ENCODE peak calls at places on chromosomes 5 and 9, in seven cellular contexts. F is lower leg skin, H is IMR-90, O is astrocyte of the cerebellum, R is esophagus muscularis mucosa, C is fibroblast of the aortic adventitia, Y is left lung. B is an unnamed sample.

GRCh38 chr9:130522233-130522808 is 57.1 kb upstream of the FUBP3 start:
- DNase-seq in F (no peak), H (no peak), O (no peak), R (no peak), C (no peak), Y (no peak), B (no peak)

GRCh38 chr5:16749626-16750025 is 132.8 kb upstream of the RETREG1 start:
- DNase-seq in F (no peak), H (no peak), O (no peak), R (no peak), C (no peak), Y (no peak), B (no peak)

GRCh38 chr5:134127376-134127861 is 12.9 kb downstream of the TCF7 start:
- DNase-seq in F (no peak), H (peak; percentile 58), O (peak; percentile 49), R (no peak), C (peak; percentile 41), Y (peak; percentile 60), B (peak; percentile 84)

GRCh38 chr5:83839788-83840187 is 119.1 kb upstream of the HAPLN1 start:
- DNase-seq in F (no peak), H (no peak), O (no peak), R (no peak), C (no peak), Y (no peak), B (no peak)

GRCh38 chr5:106875591-106876297 is 795.0 kb downstream of the EFNA5 start:
- DNase-seq in F (no peak), H (peak; percentile 36), O (no peak), R (no peak), C (peak; percentile 25), Y (peak; percentile 61), B (no peak)

GRCh38 chr5:14959443-14960119 is 88.0 kb upstream of the ANKH start:
- DNase-seq in F (no peak), H (no peak), O (no peak), R (no peak), C (no peak), Y (no peak), B (no peak)

GRCh38 chr5:140383300-140383699 is 18.3 kb upstream of the ANKHD1 start:
- DNase-seq in F (no peak), H (no peak), O (no peak), R (no peak), C (no peak), Y (no peak), B (no peak)

GRCh38 chr5:159040181-159040580 is 59.5 kb downstream of the EBF1 start:
- DNase-seq in F (no peak), H (no peak), O (no peak), R (no peak), C (no peak), Y (no peak), B (no peak)

GRCh38 chr9:34522971-34523797 is at the start of gene ENHO:
- DNase-seq in F (peak; percentile 80), H (peak; percentile 75), O (peak; percentile 39), R (peak; percentile 96), C (peak; percentile 74), Y (peak; percentile 97), B (peak; percentile 39)

GRCh38 chr9:97689401-97689800 is 7.7 kb downstream of the XPA start:
- DNase-seq in F (no peak), H (peak; percentile 17), O (no peak), R (no peak), C (peak; percentile 45), Y (no peak), B (no peak)

GRCh38 chr5:179731791-179732411 is 721 bp upstream of the MAML1 start:
- DNase-seq in F (peak; percentile 23), H (peak; percentile 89), O (peak; percentile 18), R (no peak), C (peak; percentile 90), Y (peak; percentile 82), B (no peak)

GRCh38 chr5:159377653-159378052 is 47.4 kb upstream of the IL12B start:
- DNase-seq in F (no peak), H (no peak), O (no peak), R (no peak), C (no peak), Y (no peak), B (no peak)

GRCh38 chr5:54643679-54644078 is 126.1 kb downstream of the SNX18 start:
- DNase-seq in F (no peak), H (peak; percentile 87), O (no peak), R (no peak), C (peak; percentile 92), Y (no peak), B (peak; percentile 44)

GRCh38 chr9:115808695-115809094 is 344.9 kb upstream of the PAPPA start:
- DNase-seq in F (no peak), H (peak; percentile 88), O (peak; percentile 26), R (no peak), C (peak; percentile 8), Y (no peak), B (no peak)

DNA sequence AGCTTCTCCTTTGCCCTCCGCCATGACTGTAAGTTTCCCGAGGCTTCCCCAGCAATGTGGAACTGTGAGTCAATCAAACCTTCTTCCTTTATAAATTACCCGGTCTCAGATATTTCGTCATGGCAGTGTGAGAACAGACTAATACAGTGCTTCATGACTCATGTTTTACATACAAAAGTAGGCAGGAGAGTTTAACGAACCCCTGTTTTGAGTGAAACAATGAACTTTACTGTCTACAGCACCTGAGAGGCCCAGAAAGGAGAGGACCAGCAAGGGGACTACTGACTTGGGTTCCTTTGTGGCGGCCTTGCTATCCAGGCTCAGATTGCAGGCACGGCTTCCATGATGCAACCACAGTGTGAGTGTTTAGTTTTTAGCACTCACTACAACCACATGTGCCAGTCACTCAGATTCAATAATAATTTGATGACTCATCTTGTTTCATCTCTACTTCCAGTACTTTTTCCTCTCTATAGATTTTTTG is 139.1 kb upstream of the CLINT1 start:
- DNase-seq in F (no peak), H (peak; percentile 26), O (no peak), R (no peak), C (no peak), Y (no peak), B (no peak)
- H3K4me3 ChIP-seq in F (no peak overlapping the region), H (no peak overlapping the region), O (no peak overlapping the region), R (no peak overlapping the region), C (no peak overlapping the region), Y (no peak overlapping the region), B (no peak overlapping the region)

GRCh38 chr9:104780796-104781395 is 17.0 kb downstream of the NIPSNAP3B start:
- DNase-seq in F (no peak), H (peak; percentile 32), O (peak; percentile 31), R (no peak), C (peak; percentile 39), Y (no peak), B (peak; percentile 0)
- TF ChIP-seq CTCF in F (no peak), H (peak; percentile 53), O (peak; percentile 40), R (no peak), C (peak; percentile 39), Y (peak; percentile 18), B (peak; percentile 46)

GRCh38 chr5:41214199-41214598 is 867 bp upstream of the C6 start:
- DNase-seq in F (no peak), H (no peak), O (no peak), R (no peak), C (no peak), Y (no peak), B (no peak)

GRCh38 chr5:41211417-41211816 is 1.9 kb downstream of the C6 start:
- DNase-seq in F (no peak), H (no peak), O (no peak), R (no peak), C (no peak), Y (no peak), B (no peak)

GRCh38 chr5:41212935-41213334 is 397 bp downstream of the C6 start:
- DNase-seq in F (no peak), H (no peak), O (no peak), R (no peak), C (no peak), Y (no peak), B (no peak)

GRCh38 chr5:41218929-41219328 is 5.6 kb upstream of the C6 start:
- DNase-seq in F (no peak), H (no peak), O (no peak), R (no peak), C (no peak), Y (no peak), B (no peak)

GRCh38 chr5:41213340-41213739 is at the start of gene C6:
- DNase-seq in F (no peak), H (no peak), O (no peak), R (no peak), C (no peak), Y (no peak), B (no peak)
- H3K4me3 ChIP-seq in F (no peak within 1 kb of the TSS), H (no peak within 1 kb of the TSS), O (no peak within 1 kb of the TSS), R (no peak within 1 kb of the TSS), C (no peak within 1 kb of the TSS), Y (no peak within 1 kb of the TSS), B (no peak within 1 kb of the TSS)

DNA sequence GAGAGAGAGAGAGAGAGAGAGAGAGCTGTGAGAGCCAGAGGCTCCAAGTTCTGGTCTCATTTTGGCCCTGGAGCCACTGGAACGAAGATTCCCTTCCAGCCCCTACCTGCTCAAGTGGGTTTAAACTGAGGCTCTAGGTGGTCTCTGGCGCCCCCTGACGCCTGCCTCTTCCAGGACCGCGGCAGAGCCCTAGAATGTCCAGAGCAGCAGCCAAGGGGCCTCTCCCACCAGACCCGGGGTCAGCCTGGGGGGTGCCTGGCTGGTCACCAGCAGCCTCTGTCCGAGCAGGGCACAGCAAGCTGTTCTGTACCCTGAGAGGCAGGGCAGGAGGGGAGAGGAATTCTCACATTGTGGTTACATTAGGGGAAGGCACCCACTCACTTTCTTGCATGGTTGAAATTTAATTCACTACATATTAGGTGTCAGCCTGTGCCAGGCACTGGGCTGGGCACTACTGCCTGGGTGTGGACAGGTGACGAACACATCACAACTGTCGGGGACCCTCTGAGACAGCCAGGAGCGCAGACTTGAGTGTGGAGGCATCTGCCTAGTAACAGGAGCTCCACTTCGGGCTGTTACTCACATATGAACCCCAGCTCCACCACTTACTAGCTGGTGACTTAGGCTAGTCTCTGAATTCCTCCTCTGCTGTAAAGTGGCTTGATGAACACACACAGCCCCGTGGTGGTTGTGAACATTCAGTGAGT is 44.5 kb downstream of the AMBP start:
- DNase-seq in F (peak; percentile 8), H (no peak), O (no peak), R (peak; percentile 89), C (peak; percentile 19), Y (no peak), B (no peak)
- TF ChIP-seq CTCF in F (no peak), H (peak; percentile 44), O (peak; percentile 67), R (peak; percentile 42), C (peak; percentile 56), Y (peak; percentile 35), B (peak; percentile 57)

GRCh38 chr5:177309351-177310191 is 2.1 kb downstream of the MXD3 start:
- DNase-seq in F (no peak), H (peak; percentile 65), O (peak; percentile 29), R (no peak), C (peak; percentile 65), Y (peak; percentile 90), B (peak; percentile 34)
- H3K4me3 ChIP-seq in F (no peak overlapping the region), H (no peak overlapping the region), O (no peak overlapping the region), R (no peak overlapping the region), C (no peak overlapping the region), Y (no peak overlapping the region), B (no peak overlapping the region)

B was measured in retinal pigment epithelial cell.